ENCODE peak calls at places on chromosomes 5 and 9, in four cellular contexts. One of them, this sample, is unnamed.

GRCh38 chr5:98927242-98927987 is 1.4 kb downstream of the CHD1 start:
- DNase-seq in HCT116: no peak
- DNase-seq in left ventricle myocardium inferior: peak
- DNase-seq in mucosa of descending colon: peak
- DNase-seq in this sample: peak

GRCh38 chr5:139689631-139690384 is 41.7 kb downstream of the CXXC5 start:
- DNase-seq in mucosa of descending colon: peak
- DNase-seq in HCT116: no peak
- DNase-seq in left ventricle myocardium inferior: no peak
- DNase-seq in this sample: peak

GRCh38 chr5:59538080-59538479 is 355.4 kb downstream of the PDE4D start:
- DNase-seq in HCT116: no peak
- DNase-seq in mucosa of descending colon: no peak
- DNase-seq in left ventricle myocardium inferior: no peak
- DNase-seq in this sample: no peak

GRCh38 chr9:107282268-107282667 is 811 bp upstream of the RAD23B start:
- DNase-seq in mucosa of descending colon: no peak
- DNase-seq in HCT116: no peak
- DNase-seq in left ventricle myocardium inferior: no peak
- DNase-seq in this sample: no peak

GRCh38 chr9:94920439-94920951 is 194.0 kb downstream of the AOPEP start:
- DNase-seq in mucosa of descending colon: no peak
- DNase-seq in HCT116: no peak
- DNase-seq in left ventricle myocardium inferior: peak
- DNase-seq in this sample: peak

GRCh38 chr9:98778711-98779530 is 17.4 kb downstream of the ANKS6 start:
- DNase-seq in left ventricle myocardium inferior: no peak
- DNase-seq in mucosa of descending colon: no peak
- DNase-seq in HCT116: no peak
- DNase-seq in this sample: no peak

GRCh38 chr5:107466233-107466769 is 204.4 kb downstream of the EFNA5 start:
- DNase-seq in HCT116: no peak
- DNase-seq in left ventricle myocardium inferior: no peak
- DNase-seq in mucosa of descending colon: no peak
- DNase-seq in this sample: peak

GRCh38 chr5:54867310-54867944 is 118.0 kb downstream of the ESM1 start:
- DNase-seq in HCT116: peak
- DNase-seq in mucosa of descending colon: peak
- DNase-seq in left ventricle myocardium inferior: no peak
- DNase-seq in this sample: peak

GRCh38 chr5:135739383-135739961 is 95.0 kb upstream of the SLC25A48 start:
- DNase-seq in HCT116: no peak
- DNase-seq in left ventricle myocardium inferior: no peak
- DNase-seq in mucosa of descending colon: no peak
- DNase-seq in this sample: no peak

GRCh38 chr9:93118863-93119702 is 15.0 kb downstream of the NINJ1 start:
- DNase-seq in HCT116: no peak
- DNase-seq in left ventricle myocardium inferior: peak
- DNase-seq in mucosa of descending colon: no peak
- DNase-seq in this sample: no peak

GRCh38 chr9:26170224-26170623 is 492.0 kb upstream of the TUSC1 start:
- DNase-seq in left ventricle myocardium inferior: no peak
- DNase-seq in mucosa of descending colon: no peak
- DNase-seq in HCT116: no peak
- DNase-seq in this sample: peak

GRCh38 chr5:142722896-142723295 is 37.0 kb upstream of the FGF1 start:
- DNase-seq in left ventricle myocardium inferior: no peak
- DNase-seq in HCT116: no peak
- DNase-seq in mucosa of descending colon: no peak
- DNase-seq in this sample: no peak

GRCh38 chr5:139726248-139726647 is 69.4 kb upstream of the PSD2 start:
- DNase-seq in left ventricle myocardium inferior: no peak
- DNase-seq in mucosa of descending colon: no peak
- DNase-seq in HCT116: no peak
- DNase-seq in this sample: no peak

GRCh38 chr9:104093162-104093561 is 947 bp upstream of the SMC2 start:
- DNase-seq in HCT116: no peak
- DNase-seq in left ventricle myocardium inferior: no peak
- DNase-seq in mucosa of descending colon: peak
- DNase-seq in this sample: peak

GRCh38 chr9:134955801-134956200 is 38.1 kb upstream of the FCN1 start:
- DNase-seq in HCT116: no peak
- DNase-seq in mucosa of descending colon: no peak
- DNase-seq in left ventricle myocardium inferior: no peak
- DNase-seq in this sample: no peak

GRCh38 chr9:90665072-90665471 is 22.4 kb upstream of the DIRAS2 start:
- DNase-seq in left ventricle myocardium inferior: no peak
- DNase-seq in mucosa of descending colon: no peak
- DNase-seq in HCT116: no peak
- DNase-seq in this sample: no peak

GRCh38 chr5:38376404-38376803 is 118.0 kb downstream of the EGFLAM start:
- DNase-seq in left ventricle myocardium inferior: no peak
- DNase-seq in HCT116: no peak
- DNase-seq in mucosa of descending colon: no peak
- DNase-seq in this sample: no peak

GRCh38 chr9:129996161-129996849 is 46.7 kb downstream of the FNBP1 start:
- DNase-seq in HCT116: no peak
- DNase-seq in mucosa of descending colon: no peak
- DNase-seq in left ventricle myocardium inferior: no peak
- DNase-seq in this sample: no peak

GRCh38 chr9:73357607-73358006 is 205.9 kb downstream of the ANXA1 start:
- DNase-seq in HCT116: no peak
- DNase-seq in left ventricle myocardium inferior: no peak
- DNase-seq in mucosa of descending colon: no peak
- DNase-seq in this sample: no peak

GRCh38 chr5:43780586-43780985 is 177.6 kb downstream of the NNT start:
- DNase-seq in left ventricle myocardium inferior: no peak
- DNase-seq in HCT116: no peak
- DNase-seq in mucosa of descending colon: no peak
- DNase-seq in this sample: peak

GRCh38 chr9:77843088-77843985 is 188.3 kb downstream of the GNAQ start:
- DNase-seq in mucosa of descending colon: no peak
- DNase-seq in HCT116: no peak
- DNase-seq in left ventricle myocardium inferior: no peak
- DNase-seq in this sample: no peak

GRCh38 chr5:34804913-34805312 is 34.1 kb upstream of the TTC23L start:
- DNase-seq in HCT116: no peak
- DNase-seq in mucosa of descending colon: no peak
- DNase-seq in left ventricle myocardium inferior: no peak
- DNase-seq in this sample: no peak

GRCh38 chr9:124505006-124505900 is 1.9 kb downstream of the NR5A1 start:
- DNase-seq in mucosa of descending colon: no peak
- DNase-seq in HCT116: no peak
- DNase-seq in left ventricle myocardium inferior: no peak
- DNase-seq in this sample: no peak

GRCh38 chr5:140855772-140856674 is at the start of gene PCDHA10:
- DNase-seq in mucosa of descending colon: no peak
- DNase-seq in HCT116: peak
- DNase-seq in left ventricle myocardium inferior: no peak
- DNase-seq in this sample: peak

GRCh38 chr5:68303038-68303738 is 87.6 kb downstream of the PIK3R1 start:
- DNase-seq in mucosa of descending colon: no peak
- DNase-seq in left ventricle myocardium inferior: no peak
- DNase-seq in HCT116: no peak
- DNase-seq in this sample: peak

GRCh38 chr9:12350775-12351174 is 342.4 kb upstream of the TYRP1 start:
- DNase-seq in left ventricle myocardium inferior: no peak
- DNase-seq in HCT116: no peak
- DNase-seq in mucosa of descending colon: no peak
- DNase-seq in this sample: no peak

GRCh38 chr5:13664377-13664776 is 280.1 kb downstream of the DNAH5 start:
- DNase-seq in HCT116: no peak
- DNase-seq in left ventricle myocardium inferior: no peak
- DNase-seq in mucosa of descending colon: no peak
- DNase-seq in this sample: peak

GRCh38 chr9:134642385-134643181 is 980 bp downstream of the COL5A1 start:
- DNase-seq in mucosa of descending colon: peak
- DNase-seq in left ventricle myocardium inferior: peak
- DNase-seq in HCT116: no peak
- DNase-seq in this sample: peak

GRCh38 chr5:137617806-137618205 is 118.1 kb downstream of the KLHL3 start:
- DNase-seq in mucosa of descending colon: no peak
- DNase-seq in left ventricle myocardium inferior: no peak
- DNase-seq in HCT116: no peak
- DNase-seq in this sample: peak

GRCh38 chr9:3431890-3432289 is 93.9 kb downstream of the RFX3 start:
- DNase-seq in mucosa of descending colon: no peak
- DNase-seq in HCT116: no peak
- DNase-seq in left ventricle myocardium inferior: no peak
- DNase-seq in this sample: no peak

GRCh38 chr5:32254987-32255900 is 57.5 kb downstream of the MTMR12 start:
- DNase-seq in mucosa of descending colon: no peak
- DNase-seq in left ventricle myocardium inferior: no peak
- DNase-seq in HCT116: no peak
- DNase-seq in this sample: peak

GRCh38 chr5:135429326-135429725 is 17.8 kb downstream of the DCANP1 start:
- DNase-seq in left ventricle myocardium inferior: peak
- DNase-seq in HCT116: no peak
- DNase-seq in mucosa of descending colon: peak
- DNase-seq in this sample: peak

GRCh38 chr5:134114886-134115805 is 665 bp downstream of the TCF7 start:
- DNase-seq in left ventricle myocardium inferior: no peak
- DNase-seq in HCT116: no peak
- DNase-seq in mucosa of descending colon: peak
- DNase-seq in this sample: no peak

GRCh38 chr5:72816297-72817075 is at the start of gene TNPO1:
- DNase-seq in HCT116: peak
- DNase-seq in mucosa of descending colon: peak
- DNase-seq in left ventricle myocardium inferior: peak
- DNase-seq in this sample: peak

GRCh38 chr5:72817639-72818266 is 1.3 kb downstream of the TNPO1 start:
- DNase-seq in mucosa of descending colon: peak
- DNase-seq in HCT116: no peak
- DNase-seq in left ventricle myocardium inferior: no peak
- DNase-seq in this sample: peak

GRCh38 chr5:72821776-72822175 is 5.3 kb downstream of the TNPO1 start:
- DNase-seq in HCT116: no peak
- DNase-seq in mucosa of descending colon: no peak
- DNase-seq in left ventricle myocardium inferior: no peak
- DNase-seq in this sample: no peak

GRCh38 chr5:72817076-72817476 is 615 bp downstream of the TNPO1 start:
- DNase-seq in mucosa of descending colon: peak
- DNase-seq in HCT116: peak
- DNase-seq in left ventricle myocardium inferior: peak
- DNase-seq in this sample: peak

DNA sequence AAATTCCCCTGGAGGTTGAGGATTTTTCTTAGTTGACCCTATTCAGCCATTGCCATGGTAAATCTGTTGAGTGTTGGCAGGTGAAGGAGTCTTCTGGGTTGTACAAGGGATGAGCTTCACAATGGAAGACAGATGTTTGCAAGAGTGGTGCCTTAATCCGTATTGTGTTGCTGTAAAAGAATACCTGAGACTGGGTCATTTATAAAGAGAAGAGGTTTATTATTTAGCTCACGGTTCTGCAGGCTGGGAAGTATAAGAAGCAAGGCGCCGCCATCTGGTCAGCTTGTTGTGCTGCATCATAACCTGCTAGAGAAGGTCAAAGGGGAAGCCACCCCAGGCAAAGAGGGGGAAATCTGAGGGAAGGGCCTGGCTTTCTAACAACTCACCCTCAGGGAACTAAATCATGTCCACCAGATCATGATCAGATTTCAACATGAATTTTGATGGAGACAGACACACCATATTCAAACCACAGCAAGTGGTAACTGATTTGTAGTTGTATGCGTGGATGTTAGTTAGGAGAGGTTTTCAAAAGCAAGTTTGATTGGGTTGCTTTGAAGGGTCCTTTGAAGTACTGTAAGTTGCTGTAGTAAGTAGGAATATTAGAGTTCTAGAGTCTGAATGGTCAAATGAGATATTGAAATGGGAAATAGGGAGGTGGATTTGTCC is 2.5 kb downstream of the TNPO1 start:
- DNase-seq in HCT116: peak
- DNase-seq in mucosa of descending colon: peak
- DNase-seq in left ventricle myocardium inferior: peak
- DNase-seq in this sample: peak
- H3K4me3 ChIP-seq in HCT116: no peak
- H3K4me3 ChIP-seq in mucosa of descending colon: no peak
- H3K4me3 ChIP-seq in left ventricle myocardium inferior: peak
- H3K4me3 ChIP-seq in this sample: peak

GRCh38 chr5:91311697-91312501 is 71.2 kb downstream of the ARRDC3 start:
- DNase-seq in mucosa of descending colon: peak
- DNase-seq in left ventricle myocardium inferior: peak
- DNase-seq in HCT116: peak
- DNase-seq in this sample: peak
- TF ChIP-seq CTCF in mucosa of descending colon: no peak
- TF ChIP-seq CTCF in left ventricle myocardium inferior: peak
- TF ChIP-seq CTCF in HCT116: no peak
- TF ChIP-seq CTCF in this sample: no peak

DNA sequence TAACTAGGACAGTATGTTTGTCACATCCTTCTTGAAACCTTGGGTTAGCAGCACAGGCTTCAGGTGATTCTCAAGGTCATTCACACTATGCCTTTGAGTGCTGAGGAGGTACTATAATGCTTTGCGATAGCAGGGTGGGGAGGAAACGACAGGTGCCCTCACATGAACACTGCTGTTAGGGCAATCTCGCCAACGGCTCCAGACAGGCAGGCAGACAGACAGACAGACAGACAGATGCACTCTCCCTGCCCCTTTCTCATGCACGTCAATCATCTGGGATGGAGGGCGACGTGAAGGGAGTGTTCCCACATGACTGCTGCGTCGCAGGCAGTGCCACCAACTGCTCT is 82.9 kb downstream of the RAPGEF1 start:
- DNase-seq in HCT116: no peak
- DNase-seq in mucosa of descending colon: no peak
- DNase-seq in left ventricle myocardium inferior: no peak
- DNase-seq in this sample: no peak
- H3K4me3 ChIP-seq in HCT116: no peak
- H3K4me3 ChIP-seq in mucosa of descending colon: no peak
- H3K4me3 ChIP-seq in left ventricle myocardium inferior: no peak
- H3K4me3 ChIP-seq in this sample: no peak

DNA sequence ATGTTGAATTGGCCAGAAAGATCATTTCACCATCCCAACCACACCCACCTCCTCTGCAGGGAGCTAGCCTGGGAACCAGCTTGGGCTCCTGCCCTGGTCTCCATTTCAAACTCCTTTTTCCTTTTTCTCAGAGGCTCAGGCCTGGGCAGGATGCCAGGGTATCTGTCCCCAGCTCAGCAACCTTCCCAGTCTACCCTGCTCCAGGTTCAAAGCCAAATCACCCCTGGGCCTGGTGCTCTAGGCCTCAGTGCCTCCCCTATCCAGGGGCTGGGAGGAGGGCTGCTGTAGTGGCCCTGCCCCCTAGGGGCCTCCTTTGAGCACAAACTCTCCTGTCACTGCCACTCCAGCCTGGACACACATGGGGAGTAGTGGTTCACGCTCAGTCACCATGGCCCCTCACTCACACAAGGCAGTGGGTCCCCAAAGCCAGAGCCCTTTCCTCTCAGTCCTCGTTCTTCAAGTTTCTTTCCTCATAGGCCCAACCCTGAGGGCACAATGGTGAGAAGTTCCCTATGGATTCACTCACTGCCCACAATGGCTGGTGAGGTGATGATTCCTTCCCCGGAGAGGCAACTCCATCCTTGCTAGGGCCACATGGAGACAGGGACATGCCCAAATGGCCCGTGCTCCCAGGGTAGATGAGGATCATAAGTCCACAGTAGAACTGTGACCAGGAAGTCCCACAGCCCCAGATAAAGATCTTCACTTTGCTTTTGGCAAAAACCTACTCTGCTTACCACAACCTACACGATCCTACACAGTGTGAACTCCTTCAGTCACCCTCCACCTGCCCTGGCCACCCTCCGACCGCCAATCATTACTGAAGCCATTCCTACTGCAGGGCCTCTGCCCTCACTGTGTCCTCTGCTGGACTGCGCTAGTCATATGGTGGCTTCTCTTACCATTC is 1.6 kb upstream of the ST6GALNAC4 start:
- DNase-seq in HCT116: no peak
- DNase-seq in mucosa of descending colon: no peak
- DNase-seq in left ventricle myocardium inferior: no peak
- DNase-seq in this sample: peak
- TF ChIP-seq CTCF in HCT116: peak
- TF ChIP-seq CTCF in mucosa of descending colon: no peak
- TF ChIP-seq CTCF in left ventricle myocardium inferior: peak
- TF ChIP-seq CTCF in this sample: peak

This sample was measured in fibroblast of pulmonary artery.